ENCODE peak calls at places on chromosomes 6 and 20, in seven cellular contexts. Y is kidney, K is WERI-Rb-1, W is left ventricle myocardium inferior, B is PC-9, Z is astrocyte, C is epithelial cell of esophagus. L is an unnamed sample.

GRCh38 chr6:134453792-134454510 is 136.0 kb upstream of the SGK1 start:
- DNase-seq in Y (no peak), C (peak), Z (no peak), B (peak), K (no peak), W (no peak), L (no peak)

GRCh38 chr6:65937982-65938381 is 231.0 kb upstream of the EYS start:
- DNase-seq in Z (peak), C (no peak), Y (no peak), W (no peak), K (no peak), B (no peak), L (no peak)

GRCh38 chr6:104682722-104683643 is 176.7 kb downstream of the HACE1 start:
- DNase-seq in B (no peak), C (peak), W (peak), Y (peak), Z (peak), K (peak), L (peak)

GRCh38 chr6:3848380-3848779 is 793 bp upstream of the FAM50B start:
- DNase-seq in Y (no peak), Z (no peak), W (no peak), C (peak), K (peak), B (peak), L (no peak)

GRCh38 chr20:49989234-49990065 is 6.7 kb downstream of the SNAI1 start:
- DNase-seq in W (peak), Y (peak), Z (peak), K (no peak), B (no peak), C (no peak), L (no peak)

GRCh38 chr6:12947191-12947795 is 230.7 kb downstream of the PHACTR1 start:
- DNase-seq in B (no peak), K (no peak), Z (no peak), C (no peak), W (no peak), Y (no peak), L (no peak)

GRCh38 chr6:154086510-154086909 is 47.5 kb downstream of the OPRM1 start:
- DNase-seq in C (peak), Y (no peak), K (no peak), Z (no peak), B (no peak), W (no peak), L (no peak)

GRCh38 chr20:34954905-34955231 is 738 bp downstream of the GSS start:
- DNase-seq in K (no peak), C (peak), W (no peak), B (no peak), Y (no peak), Z (peak), L (peak)

GRCh38 chr6:132659082-132659481 is at the start of gene TAAR1:
- DNase-seq in C (no peak), K (no peak), W (no peak), Z (no peak), B (no peak), Y (no peak), L (no peak)

GRCh38 chr6:54920628-54921027 is 74.1 kb downstream of the FAM83B start:
- DNase-seq in W (no peak), Y (no peak), K (no peak), C (peak), B (no peak), Z (no peak), L (no peak)

GRCh38 chr6:20599302-20600051 is 65.2 kb downstream of the CDKAL1 start:
- DNase-seq in C (no peak), Z (no peak), K (no peak), Y (no peak), W (no peak), B (no peak), L (no peak)

GRCh38 chr20:22630698-22631097 is 46.3 kb upstream of the FOXA2 start:
- DNase-seq in Z (no peak), C (no peak), B (no peak), K (no peak), W (no peak), Y (no peak), L (no peak)

GRCh38 chr6:147279423-147279822 is 75.2 kb downstream of the STXBP5 start:
- DNase-seq in C (no peak), Y (no peak), K (no peak), W (no peak), Z (peak), B (no peak), L (no peak)

GRCh38 chr20:62795023-62795761 is 1.1 kb upstream of the MRGBP start:
- DNase-seq in Y (no peak), K (peak), W (no peak), Z (peak), C (peak), B (peak), L (peak)

GRCh38 chr6:128097019-128097418 is 196.2 kb upstream of the THEMIS start:
- DNase-seq in K (peak), B (no peak), C (no peak), W (no peak), Z (no peak), Y (no peak), L (no peak)

GRCh38 chr6:41426888-41427641 is 91.7 kb downstream of the NCR2 start:
- DNase-seq in B (no peak), K (no peak), W (no peak), Z (no peak), C (no peak), Y (no peak), L (no peak)

GRCh38 chr6:106757267-106757666 is 127.9 kb downstream of the QRSL1 start:
- DNase-seq in B (no peak), K (no peak), Z (no peak), W (no peak), Y (no peak), C (peak), L (no peak)

GRCh38 chr20:18403269-18403668 is 63.6 kb downstream of the DZANK1 start:
- DNase-seq in C (no peak), Y (no peak), B (no peak), Z (no peak), W (no peak), K (no peak), L (no peak)

GRCh38 chr20:18401305-18401704 is 65.5 kb downstream of the DZANK1 start:
- DNase-seq in K (no peak), W (no peak), Y (no peak), C (no peak), Z (no peak), B (no peak), L (no peak)

GRCh38 chr20:18404172-18404571 is 62.7 kb downstream of the DZANK1 start:
- DNase-seq in K (no peak), Z (peak), C (peak), W (no peak), Y (no peak), B (no peak), L (no peak)

GRCh38 chr20:18400460-18400859 is 66.4 kb downstream of the DZANK1 start:
- DNase-seq in B (no peak), K (no peak), Y (no peak), C (no peak), W (no peak), Z (no peak), L (no peak)

DNA sequence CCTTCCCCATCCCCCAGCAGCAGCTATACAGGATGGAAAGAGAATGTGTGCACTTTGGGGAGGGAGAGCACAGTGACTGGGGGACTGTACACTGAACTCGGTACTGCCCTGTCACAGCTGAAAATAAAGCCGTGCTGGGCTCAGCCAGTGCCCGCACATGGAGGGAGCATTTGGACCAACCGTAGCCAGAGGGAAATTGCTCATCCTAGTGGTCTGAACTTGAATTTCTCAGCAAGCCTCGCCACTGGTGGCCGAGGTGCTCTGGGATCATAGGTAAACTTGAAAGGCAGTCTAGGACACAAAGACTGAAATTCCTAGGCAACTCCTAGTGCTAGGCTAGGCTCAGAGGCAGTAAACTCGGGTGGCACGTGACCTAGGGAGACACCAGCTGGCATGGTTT is 61.0 kb downstream of the DZANK1 start:
- DNase-seq in K (no peak), W (no peak), B (no peak), Y (no peak), C (no peak), Z (no peak), L (no peak)
- H3K4me3 ChIP-seq in K (no peak), W (no peak), B (no peak), Y (no peak), C (no peak), Z (no peak), L (no peak)

GRCh38 chr20:4545526-4545925 is 176.2 kb upstream of the PRND start:
- DNase-seq in Z (peak), K (no peak), C (no peak), B (no peak), W (no peak), Y (no peak), L (no peak)
- TF ChIP-seq CTCF in Z (no peak), K (no peak), C (no peak), B (no peak), W (no peak), Y (no peak), L (no peak)

DNA sequence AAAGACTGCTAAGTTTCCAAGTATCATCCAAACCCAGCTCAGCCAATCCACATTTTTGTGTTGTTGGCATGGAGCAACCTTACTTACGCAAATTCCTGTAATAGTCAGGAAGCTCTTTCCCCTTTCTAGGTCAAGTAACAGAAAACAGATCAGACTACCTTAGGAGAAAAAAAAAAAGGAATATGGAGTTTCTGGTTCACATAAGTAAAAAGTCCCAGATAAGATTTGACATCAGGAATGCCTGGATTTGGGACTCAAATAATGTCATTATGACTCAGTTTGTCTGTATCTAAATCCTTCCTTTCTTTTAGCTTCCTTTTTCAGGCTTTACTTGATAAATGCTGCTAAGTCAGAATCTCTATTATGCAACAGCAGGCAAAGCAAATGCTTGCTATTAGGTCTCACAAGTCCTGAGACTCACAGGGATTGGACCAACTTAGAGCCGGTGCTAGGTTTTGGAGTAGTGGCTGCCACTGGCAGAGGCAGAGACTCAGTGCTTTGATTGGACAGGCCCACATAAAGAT is 44.5 kb downstream of the NCOA7 start:
- DNase-seq in K (no peak), C (peak), Z (peak), W (no peak), B (no peak), Y (no peak), L (peak)
- H3K4me3 ChIP-seq in K (no peak), C (no peak), Z (no peak), W (no peak), B (no peak), Y (no peak), L (peak)

GRCh38 chr6:17907467-17908229 is 79.8 kb downstream of the KIF13A start:
- DNase-seq in W (peak), K (no peak), Y (peak), Z (peak), C (peak), B (peak), L (no peak)
- TF ChIP-seq CTCF in W (no peak), K (no peak), Y (no peak), Z (no peak), C (peak), B (peak), L (no peak)

DNA sequence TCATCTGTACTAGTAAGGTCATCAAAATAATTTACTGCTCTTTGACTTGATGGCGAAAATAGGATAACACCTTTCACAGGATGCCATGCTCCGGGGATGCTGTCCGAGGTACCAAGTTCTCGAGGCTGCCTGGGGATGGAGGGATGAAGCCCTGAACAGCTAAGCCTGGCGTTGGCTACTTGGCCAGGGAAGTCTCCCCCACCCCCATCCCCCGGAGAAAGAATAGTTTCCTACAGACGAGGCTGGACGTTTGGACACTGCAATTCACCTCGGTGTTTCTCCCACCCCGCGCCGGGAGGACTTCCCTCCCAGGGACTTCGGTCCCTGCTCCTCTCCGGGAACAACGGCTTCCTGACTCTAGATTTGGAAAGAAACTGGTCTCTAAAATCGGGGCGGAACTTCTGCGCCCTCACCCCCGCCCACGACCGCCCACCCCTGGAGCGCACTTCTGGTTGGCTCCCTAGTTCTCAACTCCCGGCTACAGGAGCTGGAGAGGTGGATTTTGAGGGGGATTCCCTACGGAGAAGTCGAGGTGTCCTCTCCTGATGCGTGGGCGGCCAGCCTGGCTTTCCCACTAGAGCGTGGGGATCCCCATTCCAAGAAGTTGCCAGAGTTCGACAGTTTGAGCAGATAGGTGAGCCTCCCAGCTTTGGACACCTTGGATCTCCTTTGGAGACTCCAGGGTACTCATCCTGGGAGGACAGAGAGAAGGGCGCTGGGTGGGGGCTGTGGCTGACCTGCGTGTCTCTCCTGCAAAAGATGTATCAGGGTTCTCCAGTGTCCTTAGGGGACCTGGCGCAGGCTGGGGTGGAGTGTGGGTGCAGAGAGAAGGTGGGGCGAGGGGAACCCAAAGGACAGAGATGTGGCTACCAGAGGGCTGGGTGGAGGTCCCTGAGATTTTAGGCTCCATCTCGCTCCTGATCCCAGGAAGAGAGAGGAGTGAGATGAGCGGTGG is 1.1 kb downstream of the PCSK2 start:
- DNase-seq in C (peak), W (no peak), Z (no peak), Y (peak), K (peak), B (no peak), L (no peak)
- H3K4me3 ChIP-seq in C (no peak), W (peak), Z (no peak), Y (no peak), K (peak), B (no peak), L (no peak)

GRCh38 chr6:33000053-33000452 is 9.3 kb downstream of the HLA-DOA start:
- DNase-seq in W (no peak), K (peak), Z (no peak), Y (no peak), B (no peak), C (peak), L (no peak)
- TF ChIP-seq CTCF in W (peak), K (peak), Z (no peak), Y (peak), B (peak), C (peak), L (peak)

GRCh38 chr6:140897349-140897748 is 1235.4 kb upstream of the GJE1 start:
- DNase-seq in K (no peak), Z (no peak), Y (no peak), B (peak), W (no peak), C (no peak), L (no peak)
- H3K4me3 ChIP-seq in K (no peak), Z (no peak), Y (no peak), B (peak), W (peak), C (no peak), L (no peak)

GRCh38 chr6:88899569-88900316 is 63.7 kb downstream of the RNGTT start:
- DNase-seq in Z (no peak), C (peak), K (no peak), B (no peak), W (no peak), Y (no peak), L (no peak)
- TF ChIP-seq CTCF in Z (peak), C (peak), K (no peak), B (peak), W (no peak), Y (no peak), L (peak)

GRCh38 chr6:77021778-77022177 is 441.5 kb downstream of the HTR1B start:
- DNase-seq in B (no peak), Y (no peak), Z (no peak), C (no peak), K (no peak), W (no peak), L (no peak)

GRCh38 chr6:77025824-77026223 is 437.5 kb downstream of the HTR1B start:
- DNase-seq in Z (no peak), Y (no peak), C (no peak), W (no peak), B (no peak), K (no peak), L (no peak)

GRCh38 chr6:77021232-77021631 is 442.1 kb downstream of the HTR1B start:
- DNase-seq in C (no peak), K (no peak), W (no peak), Z (no peak), B (no peak), Y (no peak), L (no peak)

GRCh38 chr6:77030929-77031674 is 432.2 kb downstream of the HTR1B start:
- DNase-seq in B (no peak), Z (peak), W (no peak), Y (no peak), C (no peak), K (no peak), L (no peak)

DNA sequence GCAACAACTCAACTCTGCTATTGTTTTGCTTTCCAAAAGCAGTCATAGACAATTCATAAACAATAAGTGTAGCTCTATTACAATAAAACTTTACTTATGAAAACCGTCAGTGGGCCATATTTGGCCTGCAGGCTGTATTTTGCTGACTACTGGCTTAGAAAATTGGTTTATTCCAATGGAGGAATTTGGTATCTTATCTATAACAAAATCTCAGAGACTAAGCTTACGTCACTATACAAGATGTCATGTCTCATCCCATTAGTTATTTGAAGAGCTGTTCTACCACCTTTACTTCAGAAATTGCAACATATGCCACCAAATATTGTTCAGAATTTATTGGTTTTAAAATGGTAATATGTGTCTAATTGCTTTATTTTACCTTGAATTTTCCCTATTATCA is 436.9 kb downstream of the HTR1B start:
- DNase-seq in Z (no peak), K (no peak), B (no peak), C (no peak), Y (no peak), W (no peak), L (no peak)
- H3K4me3 ChIP-seq in Z (no peak), K (no peak), B (no peak), C (no peak), Y (no peak), W (no peak), L (no peak)

GRCh38 chr6:43009124-43009523 is 4.6 kb downstream of the MEA1 start:
- DNase-seq in Z (no peak), K (peak), B (no peak), C (peak), Y (no peak), W (peak), L (peak)
- TF ChIP-seq CTCF in Z (peak), K (peak), B (peak), C (peak), Y (peak), W (peak), L (peak)

L was measured in BE2C.